ENCODE peak calls at places on chromosome 10, in ten cellular contexts. W, B, C, N, T, D, E, G, S and Y are unnamed samples.

GRCh38 chr10:52443419-52444388 is 129.6 kb downstream of the DKK1 start:
- DNase-seq in W (peak), B (no peak), C (no peak), N (no peak), T (peak), D (no peak), E (no peak), G (no peak), S (peak), Y (no peak)

GRCh38 chr10:1579671-1580070 is 157.7 kb downstream of the ADARB2 start:
- DNase-seq in W (no peak), B (no peak), C (peak), N (no peak), T (no peak), D (no peak), E (no peak), G (no peak), S (no peak), Y (no peak)

GRCh38 chr10:79378647-79379511 is 31.6 kb downstream of the PPIF start:
- DNase-seq in W (no peak), B (no peak), C (peak), N (peak), T (no peak), D (no peak), E (no peak), G (no peak), S (no peak), Y (peak)

GRCh38 chr10:82815680-82816079 is 940.7 kb downstream of the NRG3 start:
- DNase-seq in W (no peak), B (no peak), C (no peak), N (no peak), T (no peak), D (no peak), E (no peak), G (no peak), S (no peak), Y (no peak)

GRCh38 chr10:44361080-44361479 is 23.8 kb downstream of the CXCL12 start:
- DNase-seq in W (no peak), B (no peak), C (no peak), N (no peak), T (no peak), D (no peak), E (no peak), G (no peak), S (no peak), Y (no peak)

GRCh38 chr10:92142512-92142911 is 148.4 kb downstream of the CPEB3 start:
- DNase-seq in W (no peak), B (no peak), C (no peak), N (no peak), T (peak), D (no peak), E (no peak), G (no peak), S (no peak), Y (no peak)

GRCh38 chr10:124221356-124222297 is 128.2 kb upstream of the CHST15 start:
- DNase-seq in W (no peak), B (peak), C (no peak), N (no peak), T (peak), D (no peak), E (no peak), G (no peak), S (no peak), Y (no peak)

GRCh38 chr10:101446947-101447346 is 93.0 kb downstream of the BTRC start:
- DNase-seq in W (no peak), B (no peak), C (no peak), N (peak), T (no peak), D (no peak), E (no peak), G (no peak), S (no peak), Y (no peak)

GRCh38 chr10:8298871-8299570 is 244.5 kb downstream of the GATA3 start:
- DNase-seq in W (no peak), B (no peak), C (no peak), N (no peak), T (no peak), D (no peak), E (no peak), G (no peak), S (no peak), Y (no peak)

GRCh38 chr10:118394557-118395194 is 52.6 kb upstream of the FAM204A start:
- DNase-seq in W (no peak), B (no peak), C (no peak), N (no peak), T (no peak), D (no peak), E (no peak), G (no peak), S (no peak), Y (no peak)

GRCh38 chr10:86556933-86557649 is 35.5 kb upstream of the WAPL start:
- DNase-seq in W (no peak), B (no peak), C (no peak), N (no peak), T (no peak), D (no peak), E (no peak), G (no peak), S (no peak), Y (no peak)

GRCh38 chr10:86025509-86025908 is 341.1 kb downstream of the GRID1 start:
- DNase-seq in W (no peak), B (no peak), C (peak), N (no peak), T (no peak), D (no peak), E (no peak), G (no peak), S (no peak), Y (no peak)

DNA sequence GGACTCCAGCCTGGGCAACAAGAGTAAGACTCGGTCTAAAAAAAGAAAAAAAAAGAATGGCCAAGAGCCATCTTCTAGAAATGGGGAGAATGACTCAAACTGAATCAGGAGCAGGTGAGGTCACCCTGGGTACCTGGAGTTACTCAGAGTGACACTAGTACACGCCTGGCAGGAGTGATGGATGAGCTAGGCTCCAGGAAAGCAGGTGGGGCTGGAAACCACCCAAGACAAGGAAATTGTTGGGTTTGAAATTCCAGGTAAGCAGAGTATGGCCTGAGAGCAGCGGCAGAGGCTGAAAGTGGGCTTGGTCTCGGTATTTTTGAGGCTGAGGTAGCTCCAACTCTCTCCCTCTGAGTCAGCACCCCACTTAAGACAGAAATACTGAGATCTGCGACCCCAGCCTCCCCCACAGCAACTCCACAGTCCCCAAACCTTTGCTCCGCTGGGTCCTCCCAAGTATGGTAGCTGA is 18.5 kb downstream of the DDIT4 start:
- DNase-seq in W (peak), B (no peak), C (no peak), N (no peak), T (no peak), D (no peak), E (peak), G (no peak), S (no peak), Y (no peak)
- TF ChIP-seq POLR2A in W (no peak), B (no peak), C (no peak), N (no peak), T (no peak), D (no peak), E (no peak), G (no peak), S (no peak), Y (no peak)

GRCh38 chr10:21509391-21510217 is 15.9 kb downstream of the SKIDA1 start:
- DNase-seq in W (no peak), B (no peak), C (no peak), N (no peak), T (no peak), D (no peak), E (no peak), G (no peak), S (no peak), Y (no peak)
- H3K4me3 ChIP-seq in W (no peak), B (no peak), C (peak), N (peak), T (no peak), D (peak), E (peak), G (peak), S (no peak), Y (no peak)

GRCh38 chr10:127872871-127873600 is 19.7 kb downstream of the CLRN3 start:
- DNase-seq in W (no peak), B (no peak), C (no peak), N (no peak), T (peak), D (no peak), E (peak), G (no peak), S (peak), Y (no peak)
- TF ChIP-seq CTCF in W (no peak), B (no peak), C (no peak), N (no peak), T (peak), D (no peak), E (no peak), G (no peak), S (peak), Y (no peak)

DNA sequence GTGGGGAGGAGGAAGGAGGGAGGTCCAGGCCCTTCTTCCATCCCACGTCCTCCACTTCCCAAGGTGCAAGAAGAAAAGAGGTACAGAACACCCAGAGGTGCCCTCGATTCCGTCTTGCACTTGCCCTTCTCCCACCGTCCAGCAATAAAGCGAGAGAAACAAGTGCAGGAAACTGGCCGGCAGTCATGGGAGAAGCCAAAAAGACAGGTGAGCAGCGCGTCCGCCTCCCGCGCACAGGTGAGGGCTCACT is 1.3 kb downstream of the C10orf95 start:
- DNase-seq in W (no peak), B (no peak), C (no peak), N (no peak), T (no peak), D (no peak), E (no peak), G (no peak), S (no peak), Y (no peak)
- TF ChIP-seq POLR2A in W (no peak), B (no peak), C (no peak), N (no peak), T (no peak), D (no peak), E (no peak), G (no peak), S (no peak), Y (no peak)